ENCODE peak calls at places on chromosomes 1 and 21, in ten cellular contexts. O is effector memory CD4-positive, alpha-beta T cell; V is mammary epithelial cell; U is breast epithelium; M is AG04450; Q is upper lobe of right lung; D is heart right ventricle; F is aorta; C is GM23248; P is spleen. Y is an unnamed sample. For H3K27me3, the result is how much of the 10 kb centered on the place peaks cover.

GRCh38 chr21:42338730-42339715 is 11.8 kb downstream of the TFF2 start:
- DNase-seq in O (no peak), V (no peak), U (no peak), M (no peak), Q (no peak), D (no peak), F (no peak), C (no peak), P (peak), Y (no peak)

GRCh38 chr1:32201011-32201855 is 838 bp downstream of the CCDC28B start:
- DNase-seq in O (peak), V (peak), U (peak), M (no peak), Q (peak), D (peak), F (peak), C (peak), P (peak), Y (peak)

GRCh38 chr21:45983981-45984551 is 2.5 kb downstream of the COL6A1 start:
- DNase-seq in O (no peak), V (no peak), U (no peak), M (no peak), Q (peak), D (peak), F (peak), C (peak), P (peak), Y (peak)

GRCh38 chr1:218350022-218350525 is 4.9 kb downstream of the TGFB2 start:
- DNase-seq in O (no peak), V (no peak), U (no peak), M (no peak), Q (no peak), D (no peak), F (no peak), C (no peak), P (no peak), Y (no peak)

GRCh38 chr21:45283019-45283610 is 4.6 kb downstream of the POFUT2 start:
- DNase-seq in O (no peak), V (no peak), U (no peak), M (no peak), Q (peak), D (no peak), F (no peak), C (no peak), P (peak), Y (peak)

GRCh38 chr21:30206551-30207251 is 9.2 kb downstream of the CLDN8 start:
- DNase-seq in O (no peak), V (peak), U (no peak), M (no peak), Q (no peak), D (no peak), F (no peak), C (peak), P (no peak), Y (no peak)

GRCh38 chr1:214296860-214297699 is 16.1 kb downstream of the SMYD2 start:
- DNase-seq in O (no peak), V (peak), U (no peak), M (peak), Q (no peak), D (no peak), F (no peak), C (peak), P (no peak), Y (no peak)

GRCh38 chr1:84253891-84254290 is 47.6 kb upstream of the SAMD13 start:
- DNase-seq in O (no peak), V (peak), U (peak), M (peak), Q (peak), D (peak), F (peak), C (peak), P (no peak), Y (peak)

GRCh38 chr1:110535985-110536384 is 17.0 kb upstream of the KCNA10 start:
- DNase-seq in O (no peak), V (no peak), U (no peak), M (no peak), Q (no peak), D (no peak), F (no peak), C (no peak), P (no peak), Y (no peak)

GRCh38 chr1:66788231-66788939 is 12.7 kb downstream of the INSL5 start:
- DNase-seq in O (no peak), V (peak), U (no peak), M (no peak), Q (no peak), D (no peak), F (no peak), C (no peak), P (no peak), Y (no peak)

GRCh38 chr1:165010418-165011055 is 346.0 kb downstream of the LMX1A start:
- DNase-seq in O (no peak), V (no peak), U (no peak), M (no peak), Q (no peak), D (no peak), F (no peak), C (no peak), P (no peak), Y (no peak)

GRCh38 chr1:9659328-9659727 is 7.8 kb downstream of the PIK3CD start:
- DNase-seq in O (no peak), V (peak), U (peak), M (peak), Q (no peak), D (no peak), F (no peak), C (peak), P (no peak), Y (no peak)

GRCh38 chr1:108826081-108826635 is 30.7 kb downstream of the AKNAD1 start:
- DNase-seq in O (no peak), V (no peak), U (no peak), M (no peak), Q (no peak), D (no peak), F (no peak), C (peak), P (no peak), Y (no peak)

GRCh38 chr1:156883919-156884318 is 9.6 kb upstream of the PEAR1 start:
- DNase-seq in O (no peak), V (no peak), U (no peak), M (no peak), Q (no peak), D (no peak), F (no peak), C (no peak), P (no peak), Y (no peak)
- H3K27me3 ChIP-seq in O (under half), V (under half), U (under half), M (half or more), Q (under half), D (under half), F (under half), C (under half), P (under half), Y (under half)

GRCh38 chr1:161631076-161631475 is at the start of gene FCGR3B:
- DNase-seq in O (no peak), V (no peak), U (no peak), M (no peak), Q (no peak), D (no peak), F (no peak), C (no peak), P (peak), Y (no peak)
- H3K27ac ChIP-seq in O (no peak), V (no peak), U (no peak), M (no peak), Q (no peak), D (no peak), F (no peak), C (no peak), P (peak), Y (no peak)

GRCh38 chr1:18773753-18774152 is 85.7 kb downstream of the TAS1R2 start:
- DNase-seq in O (no peak), V (no peak), U (no peak), M (no peak), Q (no peak), D (no peak), F (no peak), C (no peak), P (no peak), Y (no peak)
- H3K27me3 ChIP-seq in O (under half), V (under half), U (under half), M (under half), Q (under half), D (half or more), F (under half), C (under half), P (under half), Y (under half)

GRCh38 chr1:244289976-244290375 is 161.7 kb downstream of the ADSS2 start:
- DNase-seq in O (no peak), V (no peak), U (no peak), M (no peak), Q (no peak), D (no peak), F (no peak), C (no peak), P (no peak), Y (no peak)

GRCh38 chr1:244291867-244292180 is 159.9 kb downstream of the ADSS2 start:
- DNase-seq in O (no peak), V (no peak), U (no peak), M (no peak), Q (no peak), D (no peak), F (no peak), C (no peak), P (no peak), Y (no peak)

GRCh38 chr1:244288663-244289062 is 163.0 kb downstream of the ADSS2 start:
- DNase-seq in O (no peak), V (no peak), U (no peak), M (no peak), Q (no peak), D (no peak), F (no peak), C (no peak), P (no peak), Y (no peak)

GRCh38 chr1:244290386-244290785 is 161.3 kb downstream of the ADSS2 start:
- DNase-seq in O (no peak), V (no peak), U (no peak), M (no peak), Q (no peak), D (no peak), F (no peak), C (no peak), P (no peak), Y (no peak)

GRCh38 chr1:244291171-244291866 is 160.4 kb downstream of the ADSS2 start:
- DNase-seq in O (no peak), V (no peak), U (no peak), M (no peak), Q (no peak), D (no peak), F (no peak), C (no peak), P (no peak), Y (no peak)
- H3K27ac ChIP-seq in O (no peak), V (no peak), U (no peak), M (no peak), Q (no peak), D (no peak), F (no peak), C (no peak), P (no peak), Y (no peak)

DNA sequence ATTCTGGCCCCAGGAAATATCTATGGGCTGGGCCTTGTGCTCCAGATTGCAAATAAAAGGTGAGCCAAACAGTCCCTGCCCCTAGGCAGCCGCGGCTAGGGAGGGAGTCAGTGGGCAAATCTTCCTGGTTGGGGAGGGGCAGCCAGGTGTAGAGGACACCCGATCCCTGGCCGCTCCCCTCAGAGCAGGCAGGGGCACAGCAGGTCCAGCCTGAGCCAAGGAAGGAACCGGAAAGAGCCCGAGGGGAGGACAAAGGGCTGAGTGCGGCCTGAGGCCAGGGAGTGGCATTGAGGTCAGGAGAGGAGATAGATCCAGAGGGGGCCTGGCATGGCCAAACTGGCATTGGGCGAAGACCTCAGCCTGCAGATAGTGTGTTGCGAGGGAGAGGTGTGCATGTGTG is 36.6 kb upstream of the ARF1 start:
- DNase-seq in O (no peak), V (no peak), U (no peak), M (no peak), Q (peak), D (no peak), F (peak), C (no peak), P (peak), Y (no peak)
- H3K27me3 ChIP-seq in O (under half), V (under half), U (under half), M (under half), Q (under half), D (under half), F (under half), C (under half), P (under half), Y (under half)

GRCh38 chr1:201399352-201400126 is 415 bp upstream of the LAD1 start:
- DNase-seq in O (no peak), V (peak), U (peak), M (no peak), Q (peak), D (no peak), F (no peak), C (peak), P (no peak), Y (no peak)
- H3K27ac ChIP-seq in O (no peak), V (peak), U (peak), M (no peak), Q (peak), D (no peak), F (no peak), C (no peak), P (no peak), Y (no peak)

GRCh38 chr1:46527474-46528296 is 23.8 kb downstream of the KNCN start:
- DNase-seq in O (peak), V (peak), U (peak), M (no peak), Q (peak), D (peak), F (peak), C (peak), P (peak), Y (peak)
- H3K27me3 ChIP-seq in O (under half), V (under half), U (under half), M (half or more), Q (under half), D (half or more), F (under half), C (under half), P (under half), Y (under half)

DNA sequence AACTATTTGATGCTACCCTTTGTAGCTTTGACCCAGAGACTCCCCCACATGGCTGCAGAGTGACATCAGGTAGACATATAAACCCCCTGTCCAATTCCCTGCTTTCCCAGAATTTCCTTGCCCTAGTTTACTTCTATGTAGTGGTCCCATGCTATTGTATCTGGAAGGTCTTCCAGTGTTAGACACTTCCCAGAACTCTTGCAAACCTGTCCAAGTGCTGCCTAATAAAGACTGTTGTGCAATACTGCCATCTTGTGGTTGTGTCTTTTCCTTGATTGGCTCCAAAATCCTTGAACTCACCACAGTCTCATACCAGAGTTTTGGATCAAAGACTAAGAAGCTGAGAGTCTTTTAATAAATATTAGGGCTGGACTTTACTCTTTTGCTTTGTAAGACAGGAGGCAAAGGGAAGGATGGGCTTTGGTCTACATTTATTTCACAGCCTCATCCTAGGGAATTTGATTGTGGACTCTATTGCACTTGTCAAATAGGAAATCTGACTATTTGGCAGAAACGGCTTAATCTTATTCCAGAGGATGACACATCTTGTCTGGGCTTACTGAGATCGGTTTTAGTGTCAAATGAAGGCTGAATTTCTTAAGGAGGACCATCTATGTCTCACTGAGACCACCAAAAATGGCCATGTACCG is 169.9 kb downstream of the LRRC7 start:
- DNase-seq in O (no peak), V (peak), U (no peak), M (peak), Q (no peak), D (no peak), F (no peak), C (peak), P (no peak), Y (no peak)
- H3K27ac ChIP-seq in O (no peak), V (no peak), U (no peak), M (no peak), Q (no peak), D (no peak), F (no peak), C (no peak), P (no peak), Y (no peak)

GRCh38 chr1:932776-933602 is 9.3 kb downstream of the SAMD11 start:
- DNase-seq in O (no peak), V (no peak), U (peak), M (no peak), Q (peak), D (no peak), F (no peak), C (no peak), P (no peak), Y (no peak)

GRCh38 chr1:931380-932177 is 7.9 kb downstream of the SAMD11 start:
- DNase-seq in O (no peak), V (no peak), U (no peak), M (no peak), Q (no peak), D (no peak), F (no peak), C (no peak), P (no peak), Y (no peak)

GRCh38 chr1:930633-931138 is 7.0 kb downstream of the SAMD11 start:
- DNase-seq in O (no peak), V (no peak), U (no peak), M (no peak), Q (no peak), D (no peak), F (no peak), C (no peak), P (no peak), Y (no peak)

GRCh38 chr1:933603-933940 is 9.8 kb downstream of the SAMD11 start:
- DNase-seq in O (no peak), V (no peak), U (no peak), M (no peak), Q (no peak), D (no peak), F (no peak), C (no peak), P (no peak), Y (no peak)

DNA sequence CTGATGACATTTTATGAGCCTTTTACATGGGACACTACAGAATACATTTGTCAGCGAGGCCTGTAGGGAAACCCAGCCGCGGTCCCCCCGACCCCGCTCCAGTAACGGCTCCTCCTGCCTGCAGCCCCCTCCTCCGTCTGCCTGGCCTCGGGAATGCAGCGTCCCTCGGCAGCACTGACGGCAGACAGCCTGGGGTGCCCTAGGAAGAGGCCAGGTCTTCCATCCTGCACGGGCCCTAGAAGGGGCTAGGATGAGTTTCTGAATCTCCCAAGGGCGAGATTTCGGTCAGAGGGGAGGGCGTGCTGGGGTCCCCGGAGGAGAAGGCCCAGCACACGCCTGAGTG is 8.4 kb downstream of the SAMD11 start:
- DNase-seq in O (no peak), V (no peak), U (no peak), M (no peak), Q (no peak), D (no peak), F (no peak), C (no peak), P (no peak), Y (no peak)
- H3K27me3 ChIP-seq in O (under half), V (under half), U (under half), M (under half), Q (under half), D (half or more), F (under half), C (under half), P (under half), Y (under half)